ENCODE peak calls at places on chromosomes 7 and 10, in nine cellular contexts. L, O, H, M, Y, X, R, S and P are unnamed samples.
A peak's percentile ranks its signal among the peaks of the same experiment; 100 is the strongest.

GRCh38 chr7:51140203-51140938 is 176.2 kb downstream of the COBL start:
- DNase-seq in L (no peak), O (no peak), H (no peak), M (no peak), Y (no peak), X (no peak), R (no peak), S (no peak), P (no peak)

GRCh38 chr7:112990619-112991018 is 96.0 kb downstream of the GPR85 start:
- DNase-seq in L (no peak), O (no peak), H (no peak), M (no peak), Y (no peak), X (no peak), R (no peak), S (no peak), P (no peak)

GRCh38 chr7:142782922-142783900 is 12.4 kb downstream of the PRSS2 start:
- DNase-seq in L (peak; percentile 88), O (peak; percentile 72), H (peak; percentile 69), M (peak; percentile 83), Y (peak; percentile 90), X (peak; percentile 88), R (peak; percentile 66), S (peak; percentile 94), P (peak; percentile 98)

GRCh38 chr7:52959878-52960660 is 75.4 kb upstream of the POM121L12 start:
- DNase-seq in L (no peak), O (no peak), H (no peak), M (no peak), Y (no peak), X (no peak), R (no peak), S (no peak), P (no peak)

GRCh38 chr10:110747609-110748464 is 103.7 kb downstream of the RBM20 start:
- DNase-seq in L (no peak), O (no peak), H (no peak), M (no peak), Y (no peak), X (no peak), R (no peak), S (no peak), P (no peak)

GRCh38 chr7:66634816-66635215 is 6.1 kb downstream of the KCTD7 start:
- DNase-seq in L (no peak), O (no peak), H (no peak), M (no peak), Y (no peak), X (no peak), R (no peak), S (no peak), P (no peak)

GRCh38 chr10:54402576-54402975 is 398.5 kb downstream of the PCDH15 start:
- DNase-seq in L (no peak), O (peak; percentile 33), H (no peak), M (peak; percentile 11), Y (no peak), X (no peak), R (no peak), S (peak; percentile 52), P (peak; percentile 21)

GRCh38 chr10:13346280-13346819 is 1.7 kb downstream of the SEPHS1 start:
- DNase-seq in L (no peak), O (no peak), H (no peak), M (no peak), Y (no peak), X (peak; percentile 63), R (no peak), S (no peak), P (no peak)

GRCh38 chr7:83036721-83037380 is 125.8 kb downstream of the PCLO start:
- DNase-seq in L (no peak), O (no peak), H (no peak), M (no peak), Y (no peak), X (no peak), R (no peak), S (no peak), P (no peak)

GRCh38 chr7:155585956-155586355 is 39.6 kb upstream of the CNPY1 start:
- DNase-seq in L (no peak), O (no peak), H (no peak), M (no peak), Y (peak; percentile 12), X (no peak), R (no peak), S (no peak), P (no peak)

GRCh38 chr10:133461841-133462240 is 8.1 kb downstream of the SCART1 start:
- DNase-seq in L (no peak), O (no peak), H (no peak), M (no peak), Y (no peak), X (no peak), R (no peak), S (no peak), P (no peak)

GRCh38 chr7:100875356-100875751 is 451 bp downstream of the SRRT start:
- DNase-seq in L (no peak), O (no peak), H (no peak), M (peak; percentile 40), Y (no peak), X (peak; percentile 59), R (no peak), S (no peak), P (peak; percentile 44)

GRCh38 chr7:123749537-123749857 is 694 bp upstream of the WASL start:
- DNase-seq in L (no peak), O (no peak), H (no peak), M (peak; percentile 68), Y (no peak), X (peak; percentile 60), R (no peak), S (no peak), P (no peak)

DNA sequence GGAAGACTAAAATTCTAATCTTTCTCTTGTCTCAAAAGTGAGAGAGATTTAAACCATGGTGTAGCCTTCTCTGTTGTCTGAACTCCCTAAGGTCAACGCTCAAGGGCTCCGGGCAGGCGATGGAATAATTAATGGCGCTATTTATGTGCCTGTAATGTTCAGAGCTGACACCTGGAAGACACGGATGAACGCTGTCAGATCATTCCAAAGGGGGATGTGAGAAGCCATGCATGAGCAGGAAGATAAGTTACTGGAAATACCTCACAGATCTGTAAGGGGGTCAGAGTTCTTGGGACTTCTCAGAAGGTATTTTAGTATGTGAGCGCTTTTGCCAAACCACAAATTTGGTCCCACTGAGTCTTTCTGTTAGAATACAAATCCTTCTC is 73.3 kb upstream of the MTPN start:
- DNase-seq in L (no peak), O (no peak), H (no peak), M (no peak), Y (no peak), X (no peak), R (no peak), S (no peak), P (no peak)
- H3K27me3 ChIP-seq in L (no peaks in the 10 kb centered on the region), O (no peaks in the 10 kb centered on the region), H (no peaks in the 10 kb centered on the region), M (no peaks in the 10 kb centered on the region), Y (no peaks in the 10 kb centered on the region), X (no peaks in the 10 kb centered on the region), R (no peaks in the 10 kb centered on the region), S (no peaks in the 10 kb centered on the region), P (no peaks in the 10 kb centered on the region)

GRCh38 chr7:94376281-94376680 is 18.4 kb upstream of the COL1A2 start:
- DNase-seq in L (no peak), O (no peak), H (no peak), M (no peak), Y (no peak), X (no peak), R (no peak), S (no peak), P (no peak)
- H3K4me1 ChIP-seq in L (no peaks in the 10 kb centered on the region), O (no peaks in the 10 kb centered on the region), H (no peaks in the 10 kb centered on the region), M (no peaks in the 10 kb centered on the region), Y (peaks cover 20% of the 10 kb centered on the region), X (no peaks in the 10 kb centered on the region), R (no peaks in the 10 kb centered on the region), S (peaks cover 15% of the 10 kb centered on the region), P (no peaks in the 10 kb centered on the region)

GRCh38 chr7:26385240-26385639 is 93.6 kb downstream of the SNX10 start:
- DNase-seq in L (no peak), O (no peak), H (no peak), M (no peak), Y (no peak), X (no peak), R (no peak), S (no peak), P (no peak)

GRCh38 chr7:26393855-26394254 is 102.2 kb downstream of the SNX10 start:
- DNase-seq in L (no peak), O (no peak), H (no peak), M (no peak), Y (no peak), X (no peak), R (no peak), S (no peak), P (no peak)

GRCh38 chr7:26390016-26390415 is 98.4 kb downstream of the SNX10 start:
- DNase-seq in L (no peak), O (no peak), H (no peak), M (no peak), Y (no peak), X (no peak), R (no peak), S (no peak), P (no peak)

DNA sequence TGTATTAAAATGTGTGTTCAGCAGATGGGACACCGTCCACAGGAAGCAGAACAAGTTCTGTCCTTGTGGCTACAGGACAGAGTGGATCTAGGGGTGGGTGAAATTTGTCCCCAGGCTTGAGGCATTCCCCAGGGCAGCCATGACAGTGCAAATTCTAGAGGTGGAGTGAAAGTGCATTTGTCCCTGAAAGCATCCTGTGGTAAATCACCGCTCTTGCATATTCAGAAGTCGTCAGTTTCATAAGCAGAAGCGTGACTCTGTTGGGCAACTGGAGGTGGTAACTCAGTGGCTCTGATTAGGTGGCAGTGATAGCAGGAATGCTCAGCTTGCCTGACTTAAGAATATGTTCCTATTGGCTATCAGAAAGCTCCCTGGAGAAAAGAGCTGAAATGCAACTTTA is 96.6 kb downstream of the SNX10 start:
- DNase-seq in L (no peak), O (no peak), H (no peak), M (no peak), Y (no peak), X (no peak), R (peak; percentile 20), S (no peak), P (peak; percentile 73)
- H3K27me3 ChIP-seq in L (no peaks in the 10 kb centered on the region), O (no peaks in the 10 kb centered on the region), H (peaks cover 12% of the 10 kb centered on the region), M (no peaks in the 10 kb centered on the region), Y (no peaks in the 10 kb centered on the region), X (no peaks in the 10 kb centered on the region), R (no peaks in the 10 kb centered on the region), S (peaks cover 7% of the 10 kb centered on the region), P (peaks cover 99% of the 10 kb centered on the region)

GRCh38 chr10:72253002-72253401 is 20.7 kb upstream of the DDIT4 start:
- DNase-seq in L (no peak), O (no peak), H (no peak), M (no peak), Y (no peak), X (no peak), R (no peak), S (no peak), P (no peak)

GRCh38 chr10:72254891-72255568 is 18.7 kb upstream of the DDIT4 start:
- DNase-seq in L (peak; percentile 93), O (no peak), H (no peak), M (no peak), Y (peak; percentile 96), X (peak; percentile 93), R (no peak), S (peak; percentile 64), P (peak; percentile 66)

GRCh38 chr10:72257051-72257892 is 16.5 kb upstream of the DDIT4 start:
- DNase-seq in L (no peak), O (no peak), H (no peak), M (no peak), Y (no peak), X (peak; percentile 56), R (peak; percentile 92), S (no peak), P (peak; percentile 53)

GRCh38 chr10:72258617-72259016 is 15.1 kb upstream of the DDIT4 start:
- DNase-seq in L (no peak), O (no peak), H (no peak), M (no peak), Y (no peak), X (no peak), R (no peak), S (no peak), P (no peak)

GRCh38 chr10:72255977-72256729 is 17.6 kb upstream of the DDIT4 start:
- DNase-seq in L (no peak), O (no peak), H (no peak), M (no peak), Y (no peak), X (no peak), R (no peak), S (no peak), P (no peak)
- H3K4me1 ChIP-seq in L (peaks cover 74% of the 10 kb centered on the region), O (peaks cover 9% of the 10 kb centered on the region), H (peaks cover 85% of the 10 kb centered on the region), M (peaks cover 89% of the 10 kb centered on the region), Y (peaks cover 42% of the 10 kb centered on the region), X (peaks cover 62% of the 10 kb centered on the region), R (peaks cover 70% of the 10 kb centered on the region), S (peaks cover 49% of the 10 kb centered on the region), P (peaks cover 58% of the 10 kb centered on the region)